ENCODE peak calls at places on chromosome 15, in nine cellular contexts. K, O, Z, D, C, B, X, Y and G are unnamed samples.

GRCh38 chr15:52080031-52080430 is 32.5 kb downstream of the BCL2L10 start:
- DNase-seq in K (no peak), O (no peak), Z (no peak), D (no peak), C (no peak), B (no peak), X (no peak), Y (peak; percentile 32), G (no peak)

GRCh38 chr15:83766326-83766725 is 112.4 kb downstream of the ADAMTSL3 start:
- DNase-seq in K (no peak), O (no peak), Z (no peak), D (no peak), C (no peak), B (no peak), X (no peak), Y (peak; percentile 89), G (no peak)

GRCh38 chr15:98147415-98147814 is 186.9 kb downstream of the ARRDC4 start:
- DNase-seq in K (no peak), O (no peak), Z (peak; percentile 70), D (no peak), C (no peak), B (no peak), X (no peak), Y (no peak), G (no peak)

GRCh38 chr15:59958288-59958687 is 45.8 kb upstream of the FOXB1 start:
- DNase-seq in K (no peak), O (no peak), Z (no peak), D (no peak), C (no peak), B (no peak), X (no peak), Y (no peak), G (no peak)

GRCh38 chr15:71804695-71805470 is 5.5 kb upstream of the NR2E3 start:
- DNase-seq in K (peak; percentile 30), O (no peak), Z (no peak), D (no peak), C (no peak), B (no peak), X (no peak), Y (no peak), G (no peak)

GRCh38 chr15:68364028-68364659 is 67.8 kb downstream of the ITGA11 start:
- DNase-seq in K (no peak), O (no peak), Z (no peak), D (no peak), C (no peak), B (no peak), X (no peak), Y (peak; percentile 70), G (no peak)

GRCh38 chr15:31605467-31605931 is 278.9 kb downstream of the KLF13 start:
- DNase-seq in K (peak; percentile 58), O (no peak), Z (no peak), D (no peak), C (no peak), B (no peak), X (peak; percentile 8), Y (peak; percentile 13), G (no peak)

GRCh38 chr15:31869640-31870335 is 160.5 kb upstream of the CHRNA7 start:
- DNase-seq in K (no peak), O (no peak), Z (peak; percentile 13), D (no peak), C (no peak), B (no peak), X (no peak), Y (peak; percentile 1), G (no peak)

GRCh38 chr15:92645051-92645631 is 10.4 kb downstream of the FAM174B start:
- DNase-seq in K (no peak), O (no peak), Z (no peak), D (no peak), C (no peak), B (no peak), X (no peak), Y (no peak), G (no peak)

GRCh38 chr15:77944002-77944867 is 133.3 kb downstream of the TBC1D2B start:
- DNase-seq in K (peak; percentile 77), O (peak; percentile 64), Z (no peak), D (no peak), C (peak; percentile 16), B (peak; percentile 25), X (peak; percentile 77), Y (peak; percentile 87), G (no peak)

GRCh38 chr15:90099868-90100854 is 2.1 kb downstream of the IDH2 start:
- DNase-seq in K (peak; percentile 90), O (peak; percentile 50), Z (no peak), D (no peak), C (no peak), B (no peak), X (peak; percentile 55), Y (peak; percentile 69), G (no peak)

GRCh38 chr15:70197945-70198361 is 100.2 kb upstream of the TLE3 start:
- DNase-seq in K (no peak), O (no peak), Z (no peak), D (no peak), C (no peak), B (no peak), X (no peak), Y (no peak), G (no peak)

GRCh38 chr15:41285285-41285684 is 47.1 kb downstream of the OIP5 start:
- DNase-seq in K (no peak), O (no peak), Z (no peak), D (no peak), C (no peak), B (no peak), X (no peak), Y (no peak), G (no peak)

GRCh38 chr15:101455291-101455916 is 34.1 kb downstream of the PCSK6 start:
- DNase-seq in K (peak; percentile 30), O (no peak), Z (no peak), D (no peak), C (no peak), B (no peak), X (no peak), Y (no peak), G (no peak)

GRCh38 chr15:28114721-28115622 is 15.9 kb upstream of the OCA2 start:
- DNase-seq in K (no peak), O (no peak), Z (no peak), D (no peak), C (no peak), B (no peak), X (no peak), Y (no peak), G (no peak)

GRCh38 chr15:74333093-74333492 is 34.4 kb downstream of the CYP11A1 start:
- DNase-seq in K (no peak), O (no peak), Z (no peak), D (no peak), C (no peak), B (no peak), X (no peak), Y (no peak), G (no peak)

GRCh38 chr15:65767895-65768294 is 24.2 kb downstream of the DENND4A start:
- DNase-seq in K (no peak), O (peak; percentile 64), Z (no peak), D (no peak), C (no peak), B (no peak), X (no peak), Y (no peak), G (no peak)

GRCh38 chr15:79179108-79179561 is 88.6 kb upstream of the RASGRF1 start:
- DNase-seq in K (no peak), O (no peak), Z (no peak), D (no peak), C (no peak), B (no peak), X (no peak), Y (no peak), G (no peak)

GRCh38 chr15:37873336-37873735 is 61.1 kb upstream of the TMCO5A start:
- DNase-seq in K (peak; percentile 23), O (no peak), Z (no peak), D (no peak), C (no peak), B (no peak), X (no peak), Y (peak; percentile 12), G (peak; percentile 19)

GRCh38 chr15:56393277-56393676 is 28.1 kb downstream of the TEX9 start:
- DNase-seq in K (no peak), O (no peak), Z (no peak), D (no peak), C (no peak), B (no peak), X (no peak), Y (no peak), G (no peak)

GRCh38 chr15:95362306-95362705 is 968.2 kb upstream of the NR2F2 start:
- DNase-seq in K (no peak), O (no peak), Z (no peak), D (no peak), C (no peak), B (no peak), X (no peak), Y (no peak), G (no peak)

GRCh38 chr15:55627730-55628368 is 39.7 kb upstream of the PYGO1 start:
- DNase-seq in K (peak; percentile 84), O (no peak), Z (no peak), D (no peak), C (peak; percentile 74), B (no peak), X (peak; percentile 90), Y (peak; percentile 86), G (peak; percentile 69)

GRCh38 chr15:33766329-33766728 is 202.0 kb upstream of the CHRM5 start:
- DNase-seq in K (no peak), O (no peak), Z (no peak), D (no peak), C (no peak), B (no peak), X (no peak), Y (no peak), G (no peak)

GRCh38 chr15:32709295-32710033 is 8.3 kb upstream of the GREM1 start:
- DNase-seq in K (no peak), O (no peak), Z (no peak), D (no peak), C (peak; percentile 60), B (no peak), X (no peak), Y (no peak), G (no peak)

GRCh38 chr15:63628123-63628822 is 31.1 kb downstream of the FBXL22 start:
- DNase-seq in K (peak; percentile 21), O (no peak), Z (no peak), D (no peak), C (no peak), B (no peak), X (no peak), Y (no peak), G (no peak)

GRCh38 chr15:39539973-39540558 is 40.8 kb upstream of the THBS1 start:
- DNase-seq in K (no peak), O (no peak), Z (no peak), D (no peak), C (no peak), B (no peak), X (no peak), Y (no peak), G (no peak)

GRCh38 chr15:88624156-88624970 is 3.2 kb downstream of the AEN start:
- DNase-seq in K (no peak), O (peak; percentile 66), Z (peak; percentile 82), D (no peak), C (no peak), B (peak; percentile 59), X (no peak), Y (peak; percentile 71), G (no peak)

GRCh38 chr15:77819841-77820728 is 187.4 kb upstream of the LINGO1 start:
- DNase-seq in K (no peak), O (no peak), Z (no peak), D (no peak), C (no peak), B (no peak), X (no peak), Y (no peak), G (no peak)

GRCh38 chr15:48451736-48452135 is 120.5 kb downstream of the DUT start:
- DNase-seq in K (no peak), O (no peak), Z (no peak), D (no peak), C (no peak), B (no peak), X (no peak), Y (no peak), G (no peak)

GRCh38 chr15:90002428-90002844 is 1.3 kb downstream of the ZNF710 start:
- DNase-seq in K (peak; percentile 43), O (peak; percentile 48), Z (peak; percentile 44), D (no peak), C (no peak), B (peak; percentile 38), X (no peak), Y (peak; percentile 47), G (no peak)

GRCh38 chr15:100192092-100192695 is 149.6 kb downstream of the ADAMTS17 start:
- DNase-seq in K (no peak), O (no peak), Z (no peak), D (no peak), C (no peak), B (no peak), X (no peak), Y (no peak), G (no peak)